ENCODE peak calls at places on chromosomes 5 and 9, in six cellular contexts. L, P, G, Z, W and I are unnamed samples.

GRCh38 chr9:34716711-34717110 is 6.8 kb upstream of the CCL21 start:
- DNase-seq in L (no peak), P (no peak), G (no peak), Z (no peak), W (no peak), I (no peak)

GRCh38 chr9:5892456-5893133 is 1.9 kb downstream of the MLANA start:
- DNase-seq in L (no peak), P (no peak), G (no peak), Z (no peak), W (no peak), I (no peak)

GRCh38 chr5:153974131-153974812 is 64.4 kb downstream of the FAM114A2 start:
- DNase-seq in L (peak), P (peak), G (peak), Z (peak), W (no peak), I (peak)

GRCh38 chr5:180605554-180606214 is 14.4 kb upstream of the SCGB3A1 start:
- DNase-seq in L (peak), P (peak), G (peak), Z (peak), W (no peak), I (no peak)

GRCh38 chr5:40628428-40628827 is 51.3 kb upstream of the PTGER4 start:
- DNase-seq in L (no peak), P (no peak), G (no peak), Z (no peak), W (no peak), I (no peak)

GRCh38 chr5:139776856-139777255 is 18.8 kb upstream of the PSD2 start:
- DNase-seq in L (no peak), P (no peak), G (no peak), Z (no peak), W (no peak), I (no peak)

GRCh38 chr9:107707915-107708441 is 218.4 kb upstream of the KLF4 start:
- DNase-seq in L (peak), P (no peak), G (no peak), Z (no peak), W (no peak), I (no peak)

GRCh38 chr9:19155106-19155999 is 28.1 kb upstream of the PLIN2 start:
- DNase-seq in L (no peak), P (no peak), G (no peak), Z (no peak), W (no peak), I (no peak)

GRCh38 chr5:51096859-51097258 is 286.4 kb upstream of the ISL1 start:
- DNase-seq in L (no peak), P (no peak), G (no peak), Z (no peak), W (no peak), I (no peak)

GRCh38 chr9:127213859-127214258 is 50.7 kb upstream of the GARNL3 start:
- DNase-seq in L (no peak), P (no peak), G (no peak), Z (no peak), W (no peak), I (no peak)

GRCh38 chr9:129598089-129598596 is 22.8 kb downstream of the C9orf50 start:
- DNase-seq in L (no peak), P (no peak), G (no peak), Z (no peak), W (no peak), I (no peak)

GRCh38 chr9:92535940-92536850 is at the start of gene ECM2:
- DNase-seq in L (no peak), P (no peak), G (no peak), Z (no peak), W (no peak), I (no peak)

GRCh38 chr5:67989457-67989856 is 226.1 kb upstream of the PIK3R1 start:
- DNase-seq in L (no peak), P (no peak), G (no peak), Z (no peak), W (no peak), I (no peak)

GRCh38 chr9:6433405-6433804 is 20.4 kb downstream of the UHRF2 start:
- DNase-seq in L (no peak), P (no peak), G (no peak), Z (no peak), W (no peak), I (no peak)

GRCh38 chr5:146948666-146949065 is 70.1 kb upstream of the PPP2R2B start:
- DNase-seq in L (no peak), P (no peak), G (no peak), Z (no peak), W (no peak), I (no peak)

GRCh38 chr5:157908459-157908858 is 49.5 kb upstream of the CLINT1 start:
- DNase-seq in L (no peak), P (no peak), G (no peak), Z (no peak), W (no peak), I (no peak)

GRCh38 chr9:110936719-110937452 is 101.4 kb downstream of the LPAR1 start:
- DNase-seq in L (no peak), P (no peak), G (no peak), Z (no peak), W (no peak), I (no peak)

GRCh38 chr9:99127372-99128132 is 22.6 kb downstream of the TGFBR1 start:
- DNase-seq in L (no peak), P (no peak), G (no peak), Z (no peak), W (no peak), I (no peak)

GRCh38 chr9:86202338-86202882 is 57.0 kb downstream of the C9orf153 start:
- DNase-seq in L (peak), P (peak), G (peak), Z (peak), W (no peak), I (no peak)

GRCh38 chr9:109014267-109015025 is 1.1 kb upstream of the CTNNAL1 start:
- DNase-seq in L (no peak), P (no peak), G (no peak), Z (no peak), W (no peak), I (no peak)

GRCh38 chr5:106923409-106923808 is 747.3 kb downstream of the EFNA5 start:
- DNase-seq in L (no peak), P (no peak), G (no peak), Z (no peak), W (no peak), I (no peak)

GRCh38 chr9:15104826-15105420 is 194.7 kb upstream of the FREM1 start:
- DNase-seq in L (peak), P (peak), G (peak), Z (no peak), W (no peak), I (no peak)

GRCh38 chr5:76751291-76751690 is 35.4 kb downstream of the F2R start:
- DNase-seq in L (no peak), P (no peak), G (no peak), Z (no peak), W (no peak), I (no peak)